ENCODE peak calls at places on chromosomes 16 and 17, in ten cellular contexts. B, J, N, O, P, U, Q, X, A and E are unnamed samples.

GRCh38 chr17:39011907-39012468 is 44.8 kb upstream of the FBXO47 start:
- DNase-seq in N (no peak), O (no peak), J (no peak), B (no peak), X (no peak), P (peak; percentile 21), U (no peak), Q (no peak), A (no peak), E (no peak)

GRCh38 chr17:27747462-27748359 is 52.6 kb downstream of the NOS2 start:
- DNase-seq in A (no peak), X (no peak), P (no peak), U (no peak), B (no peak), N (no peak), J (no peak), Q (no peak), O (no peak), E (no peak)

GRCh38 chr17:32921013-32921412 is 6.9 kb upstream of the TMEM98 start:
- DNase-seq in X (no peak), P (no peak), N (no peak), U (no peak), O (no peak), J (no peak), B (no peak), Q (no peak), A (no peak), E (no peak)

GRCh38 chr17:55420776-55421178 is 858 bp downstream of the MMD start:
- DNase-seq in B (no peak), J (peak; percentile 51), X (peak; percentile 69), A (peak; percentile 71), N (peak; percentile 86), U (peak; percentile 30), Q (peak; percentile 42), O (peak; percentile 83), P (peak; percentile 47), E (peak; percentile 69)

GRCh38 chr16:55922662-55923061 is 47.5 kb upstream of the CES5A start:
- DNase-seq in P (no peak), J (no peak), X (no peak), U (no peak), N (no peak), A (no peak), O (no peak), B (no peak), Q (no peak), E (no peak)

GRCh38 chr17:78774956-78775571 is 7.0 kb downstream of the CYTH1 start:
- DNase-seq in O (no peak), A (no peak), X (peak; percentile 52), N (peak; percentile 51), J (no peak), P (no peak), Q (no peak), U (no peak), B (no peak), E (no peak)

GRCh38 chr17:30378191-30378796 is 433 bp upstream of the CPD start:
- DNase-seq in U (no peak), A (peak; percentile 65), P (peak; percentile 34), B (no peak), N (peak; percentile 73), O (peak; percentile 69), X (peak; percentile 65), J (peak; percentile 27), Q (no peak), E (no peak)

GRCh38 chr16:88977028-88977844 is at the start of gene CBFA2T3:
- DNase-seq in B (peak; percentile 37), X (peak; percentile 85), O (peak; percentile 94), U (no peak), N (peak; percentile 90), Q (peak; percentile 63), P (no peak), A (peak; percentile 87), J (peak; percentile 85), E (no peak)

GRCh38 chr16:4904942-4905615 is 31.9 kb downstream of the PPL start:
- DNase-seq in A (peak; percentile 30), B (no peak), O (no peak), Q (no peak), X (no peak), J (no peak), U (no peak), P (no peak), N (no peak), E (no peak)

GRCh38 chr16:26454102-26454501 is 612.6 kb upstream of the C16orf82 start:
- DNase-seq in X (no peak), B (no peak), J (no peak), O (no peak), P (peak; percentile 29), N (no peak), A (no peak), Q (no peak), U (no peak), E (no peak)

GRCh38 chr16:68486671-68487495 is 38.6 kb upstream of the SMPD3 start:
- DNase-seq in X (no peak), N (no peak), P (peak; percentile 45), O (no peak), B (no peak), Q (no peak), A (no peak), U (no peak), J (no peak), E (no peak)

GRCh38 chr17:3610523-3610922 is 1.3 kb upstream of the TRPV1 start:
- DNase-seq in U (no peak), P (no peak), N (no peak), J (no peak), B (no peak), Q (no peak), X (no peak), A (no peak), O (no peak), E (no peak)

GRCh38 chr17:3621146-3621720 is 12.0 kb upstream of the TRPV1 start:
- DNase-seq in Q (no peak), A (no peak), J (no peak), N (no peak), O (no peak), B (no peak), X (no peak), P (no peak), U (no peak), E (no peak)

GRCh38 chr17:3613139-3613538 is 3.9 kb upstream of the TRPV1 start:
- DNase-seq in B (no peak), X (no peak), U (no peak), P (no peak), N (no peak), J (no peak), Q (no peak), O (no peak), A (no peak), E (no peak)

GRCh38 chr17:3609689-3610088 is 478 bp upstream of the TRPV1 start:
- DNase-seq in A (no peak), Q (no peak), U (no peak), J (no peak), N (no peak), X (no peak), O (no peak), P (no peak), B (no peak), E (no peak)

DNA sequence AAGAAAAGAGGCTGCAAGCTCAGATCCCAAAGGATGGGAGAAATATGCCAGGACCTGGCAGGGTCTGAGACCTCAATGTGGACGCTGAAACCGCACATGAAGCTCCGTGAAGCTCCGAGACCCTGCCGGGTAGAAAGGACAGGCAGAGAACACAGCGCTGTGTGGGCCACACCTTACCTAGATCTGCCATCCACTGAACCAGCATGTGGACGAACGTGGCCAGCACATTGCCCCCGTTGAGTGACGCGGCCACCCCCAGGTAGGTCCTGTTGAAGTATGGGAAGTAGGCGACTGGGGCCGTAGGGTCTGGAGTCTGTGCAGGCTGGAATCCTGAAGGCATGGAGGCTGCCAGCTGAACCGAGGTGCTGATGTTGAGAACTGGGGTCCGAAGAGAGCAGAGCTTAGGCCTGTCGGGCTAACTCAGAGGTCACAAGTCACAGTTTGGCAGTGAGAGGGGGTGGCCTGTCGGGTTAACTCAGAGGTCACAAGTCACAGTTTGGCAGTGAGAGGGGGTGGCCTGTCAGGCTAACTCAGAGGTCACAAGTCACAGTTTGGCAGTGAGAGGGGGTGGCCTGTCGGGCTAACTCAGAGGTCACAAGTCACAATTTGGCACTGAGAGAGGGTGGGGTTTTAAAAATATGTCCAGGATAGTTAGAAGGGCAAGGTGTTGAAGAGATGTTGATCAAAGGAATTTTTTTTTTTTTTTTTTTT is 6.1 kb upstream of the TRPV1 start:
- DNase-seq in A (no peak), B (no peak), Q (no peak), O (peak; percentile 56), P (no peak), U (no peak), N (no peak), X (no peak), J (no peak), E (no peak)
- H3K4me1 ChIP-seq in A (no peaks in the 10 kb centered on the region), B (no peaks in the 10 kb centered on the region), Q (no peaks in the 10 kb centered on the region), O (no peaks in the 10 kb centered on the region), P (no peaks in the 10 kb centered on the region), U (no peaks in the 10 kb centered on the region), N (no peaks in the 10 kb centered on the region), X (peaks cover 15% of the 10 kb centered on the region), J (no peaks in the 10 kb centered on the region), E (no peaks in the 10 kb centered on the region)

GRCh38 chr16:87662254-87663204 is 60.2 kb downstream of the JPH3 start:
- DNase-seq in P (no peak), A (no peak), U (no peak), O (no peak), N (no peak), B (no peak), X (no peak), Q (no peak), J (no peak), E (no peak)
- TF ChIP-seq CTCF in P (no peak), A (no peak), U (no peak), O (no peak), N (no peak), B (no peak), X (no peak), Q (no peak), J (no peak), E (no peak)

DNA sequence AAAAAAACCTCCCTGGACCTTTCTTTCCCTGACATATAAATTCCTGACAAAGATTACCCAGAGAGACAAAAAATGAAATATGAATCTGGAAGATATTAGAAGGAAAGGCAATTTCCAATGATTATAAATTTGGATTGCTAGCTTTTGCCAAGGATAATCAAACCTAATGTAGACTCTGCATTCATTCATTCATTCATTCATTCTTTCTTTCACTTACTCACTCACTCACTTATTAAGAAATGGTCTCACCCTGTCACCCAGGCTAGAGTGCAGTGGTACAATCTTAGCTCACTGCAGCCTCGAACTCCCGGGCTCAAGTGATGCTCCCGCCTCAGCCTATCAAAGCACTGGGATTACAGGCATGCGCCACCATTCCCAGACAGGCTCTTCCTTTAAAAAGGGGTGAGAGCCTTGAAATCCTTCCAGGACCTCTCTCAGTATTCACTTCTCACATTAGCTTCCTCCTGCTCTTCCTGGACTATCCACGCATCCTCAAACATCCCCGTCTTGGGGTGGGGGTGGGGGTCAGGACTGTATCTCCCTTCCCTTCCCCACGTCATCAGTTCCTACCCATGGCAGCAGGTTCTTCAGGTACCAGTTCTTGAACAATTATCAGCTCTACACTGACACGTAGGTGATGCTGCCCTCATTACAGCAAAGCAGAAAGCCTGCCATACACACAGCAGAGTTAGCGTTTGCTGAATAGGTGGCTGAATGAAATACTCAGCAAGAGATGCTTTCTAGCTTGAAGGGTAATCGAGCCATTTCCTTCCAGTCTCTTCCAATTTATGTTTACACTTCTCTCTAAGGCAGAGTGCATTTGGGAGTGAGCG is 19.8 kb downstream of the PRPSAP1 start:
- DNase-seq in U (no peak), P (no peak), Q (no peak), N (peak; percentile 18), O (no peak), J (no peak), B (no peak), A (no peak), X (no peak), E (no peak)
- H3K36me3 ChIP-seq in U (no peaks in the 10 kb centered on the region), P (no peaks in the 10 kb centered on the region), Q (peaks cover 29% of the 10 kb centered on the region), N (no peaks in the 10 kb centered on the region), O (peaks cover 3% of the 10 kb centered on the region), J (peaks cover 12% of the 10 kb centered on the region), B (peaks cover 26% of the 10 kb centered on the region), A (peaks cover 33% of the 10 kb centered on the region), X (peaks cover 7% of the 10 kb centered on the region), E (peaks cover 44% of the 10 kb centered on the region)

GRCh38 chr17:81160747-81161453 is 4.4 kb upstream of the PVALEF start:
- DNase-seq in U (no peak), A (peak; percentile 44), Q (no peak), X (no peak), N (no peak), O (no peak), B (no peak), P (no peak), J (peak; percentile 8), E (no peak)
- H3K4me1 ChIP-seq in U (peaks cover 10% of the 10 kb centered on the region), A (peaks cover 20% of the 10 kb centered on the region), Q (peaks cover 3% of the 10 kb centered on the region), X (no peaks in the 10 kb centered on the region), N (peaks cover 5% of the 10 kb centered on the region), O (no peaks in the 10 kb centered on the region), B (peaks cover 3% of the 10 kb centered on the region), P (peaks cover 15% of the 10 kb centered on the region), J (peaks cover 14% of the 10 kb centered on the region), E (no peaks in the 10 kb centered on the region)